ENCODE peak calls at places on chromosomes 13 and 19, in six cellular contexts. E is activated CD4-positive, alpha-beta T cell treated with anti-CD3 and anti-CD28 coated beads, Interleukin-2, amount 50 U/mL, for 1 hour; O is hippocampal formation; C is naive B cell; P is WTC11; N is activated T-cell treated with anti-CD3 and anti-CD28 coated beads for 1 hour. K is an unnamed sample.

GRCh38 chr13:90770334-90770733 is 577.2 kb upstream of the MIR17HG start:
- DNase-seq in P (no peak), O (no peak), N (no peak), E (no peak), C (no peak), K (no peak)

GRCh38 chr13:49248433-49249002 is 793 bp downstream of the CDADC1 start:
- DNase-seq in C (peak), N (peak), E (peak), O (no peak), P (no peak), K (peak)

GRCh38 chr19:584240-585001 is 5.3 kb upstream of the HCN2 start:
- DNase-seq in P (peak), N (peak), O (no peak), C (peak), E (peak), K (peak)

GRCh38 chr13:109362606-109363005 is 423.8 kb downstream of the IRS2 start:
- DNase-seq in E (no peak), P (no peak), C (no peak), O (no peak), N (no peak), K (no peak)

GRCh38 chr13:27619093-27619705 is 1.1 kb downstream of the LNX2 start:
- DNase-seq in C (no peak), N (no peak), P (no peak), O (no peak), E (no peak), K (no peak)

GRCh38 chr13:47287291-47287751 is 390.5 kb upstream of the HTR2A start:
- DNase-seq in O (no peak), N (no peak), C (no peak), P (no peak), E (no peak), K (no peak)

GRCh38 chr19:13597625-13598024 is 91.3 kb upstream of the CACNA1A start:
- DNase-seq in N (peak), C (peak), P (peak), O (peak), E (peak), K (peak)

GRCh38 chr13:67120872-67121531 is 109.1 kb downstream of the PCDH9 start:
- DNase-seq in O (no peak), N (no peak), C (no peak), E (no peak), P (no peak), K (no peak)